ENCODE peak calls at places on chromosomes 13 and 19, in six cellular contexts. E, M, L, W, S and G are unnamed samples.

GRCh38 chr13:74288361-74288911 is 154.2 kb upstream of the KLF12 start:
- DNase-seq in E (no peak), M (peak; percentile 41), L (peak; percentile 13), W (peak; percentile 10), S (no peak), G (peak; percentile 16)

GRCh38 chr13:67042556-67042955 is 187.6 kb downstream of the PCDH9 start:
- DNase-seq in E (no peak), M (no peak), L (no peak), W (no peak), S (no peak), G (no peak)

GRCh38 chr19:4454952-4455738 is 2.4 kb downstream of the UBXN6 start:
- DNase-seq in E (no peak), M (no peak), L (no peak), W (no peak), S (peak; percentile 37), G (no peak)

GRCh38 chr13:73809561-73809960 is 324.6 kb downstream of the KLF12 start:
- DNase-seq in E (peak; percentile 1), M (no peak), L (no peak), W (no peak), S (peak; percentile 59), G (peak; percentile 64)

GRCh38 chr13:20566917-20567755 is at the start of gene IFT88:
- DNase-seq in E (peak; percentile 86), M (peak; percentile 92), L (peak; percentile 95), W (peak; percentile 97), S (peak; percentile 91), G (peak; percentile 90)

GRCh38 chr19:36849701-36850645 is 703 bp upstream of the ZNF345 start:
- DNase-seq in E (peak; percentile 65), M (peak; percentile 92), L (peak; percentile 96), W (peak; percentile 87), S (peak; percentile 96), G (peak; percentile 94)

GRCh38 chr19:44723952-44724319 is 24.6 kb upstream of the BCL3 start:
- DNase-seq in E (peak; percentile 96), M (peak; percentile 89), L (peak; percentile 85), W (peak; percentile 87), S (peak; percentile 82), G (peak; percentile 81)

GRCh38 chr13:104779311-104779710 is 1713.1 kb upstream of the SLC10A2 start:
- DNase-seq in E (no peak), M (peak; percentile 50), L (peak; percentile 21), W (no peak), S (peak; percentile 28), G (no peak)

GRCh38 chr19:4979211-4979807 is 10.4 kb downstream of the KDM4B start:
- DNase-seq in E (no peak), M (no peak), L (no peak), W (peak; percentile 20), S (no peak), G (no peak)

GRCh38 chr13:29901714-29902631 is 51.6 kb upstream of the UBL3 start:
- DNase-seq in E (peak; percentile 41), M (no peak), L (no peak), W (no peak), S (peak; percentile 94), G (peak; percentile 56)

GRCh38 chr19:10353793-10354391 is 14.5 kb upstream of the ICAM3 start:
- DNase-seq in E (peak; percentile 56), M (peak; percentile 99), L (peak; percentile 95), W (peak; percentile 77), S (peak; percentile 42), G (peak; percentile 33)

GRCh38 chr19:53553865-53554791 is 16.2 kb downstream of the ZNF331 start:
- DNase-seq in E (peak; percentile 42), M (no peak), L (no peak), W (peak; percentile 89), S (no peak), G (peak; percentile 82)

GRCh38 chr19:53553159-53553558 is 15.2 kb downstream of the ZNF331 start:
- DNase-seq in E (no peak), M (no peak), L (no peak), W (no peak), S (no peak), G (no peak)

GRCh38 chr19:53555352-53555751 is 17.4 kb downstream of the ZNF331 start:
- DNase-seq in E (no peak), M (no peak), L (no peak), W (no peak), S (no peak), G (no peak)

GRCh38 chr19:53552001-53552721 is 14.2 kb downstream of the ZNF331 start:
- DNase-seq in E (no peak), M (no peak), L (no peak), W (no peak), S (no peak), G (no peak)

GRCh38 chr19:53554804-53555203 is 16.9 kb downstream of the ZNF331 start:
- DNase-seq in E (no peak), M (no peak), L (no peak), W (no peak), S (no peak), G (no peak)
- H3K4me2 ChIP-seq in E (no peak overlapping the region), M (no peak overlapping the region), L (no peak overlapping the region), W (peak overlapping the region; percentile 77), S (no peak overlapping the region), G (peak overlapping the region; percentile 35)

GRCh38 chr19:17716309-17716929 is 2.9 kb upstream of the MAP1S start:
- DNase-seq in E (no peak), M (no peak), L (no peak), W (no peak), S (no peak), G (no peak)
- H3K4me2 ChIP-seq in E (no peak overlapping the region), M (no peak overlapping the region), L (no peak overlapping the region), W (no peak overlapping the region), S (no peak overlapping the region), G (no peak overlapping the region)

GRCh38 chr19:47470447-47471195 is 1.1 kb downstream of the SLC8A2 start:
- DNase-seq in E (no peak), M (no peak), L (no peak), W (no peak), S (no peak), G (no peak)
- H3K4me2 ChIP-seq in E (peak overlapping the region; percentile 97), M (peak overlapping the region; percentile 82), L (peak overlapping the region; percentile 90), W (no peak overlapping the region), S (no peak overlapping the region), G (no peak overlapping the region)

DNA sequence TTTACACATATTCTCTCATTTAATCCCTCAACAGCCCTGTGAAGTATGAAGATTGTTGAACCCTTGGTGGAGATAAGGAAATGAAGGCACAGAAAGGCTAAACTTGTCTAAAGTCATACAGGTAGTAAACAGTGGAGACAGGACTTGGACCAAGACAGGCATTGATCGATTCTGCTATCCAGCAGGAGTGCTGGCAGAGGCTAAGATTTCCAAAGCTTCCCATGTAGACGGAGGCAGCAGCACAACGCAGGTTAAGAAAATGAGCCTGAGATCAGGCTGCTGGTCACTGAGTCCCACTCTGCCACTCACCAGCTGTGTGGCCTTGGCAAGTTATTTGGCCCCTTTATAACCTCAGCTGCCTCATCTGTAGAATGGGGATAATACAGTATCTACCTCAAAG is 85.4 kb upstream of the SLC15A1 start:
- DNase-seq in E (no peak), M (no peak), L (no peak), W (no peak), S (no peak), G (no peak)
- H3K4me2 ChIP-seq in E (no peak overlapping the region), M (no peak overlapping the region), L (no peak overlapping the region), W (no peak overlapping the region), S (no peak overlapping the region), G (no peak overlapping the region)

GRCh38 chr13:24180743-24181384 is 20.3 kb downstream of the SPATA13 start:
- DNase-seq in E (no peak), M (no peak), L (no peak), W (no peak), S (peak; percentile 67), G (no peak)
- H3K4me2 ChIP-seq in E (no peak overlapping the region), M (no peak overlapping the region), L (no peak overlapping the region), W (no peak overlapping the region), S (no peak overlapping the region), G (no peak overlapping the region)

DNA sequence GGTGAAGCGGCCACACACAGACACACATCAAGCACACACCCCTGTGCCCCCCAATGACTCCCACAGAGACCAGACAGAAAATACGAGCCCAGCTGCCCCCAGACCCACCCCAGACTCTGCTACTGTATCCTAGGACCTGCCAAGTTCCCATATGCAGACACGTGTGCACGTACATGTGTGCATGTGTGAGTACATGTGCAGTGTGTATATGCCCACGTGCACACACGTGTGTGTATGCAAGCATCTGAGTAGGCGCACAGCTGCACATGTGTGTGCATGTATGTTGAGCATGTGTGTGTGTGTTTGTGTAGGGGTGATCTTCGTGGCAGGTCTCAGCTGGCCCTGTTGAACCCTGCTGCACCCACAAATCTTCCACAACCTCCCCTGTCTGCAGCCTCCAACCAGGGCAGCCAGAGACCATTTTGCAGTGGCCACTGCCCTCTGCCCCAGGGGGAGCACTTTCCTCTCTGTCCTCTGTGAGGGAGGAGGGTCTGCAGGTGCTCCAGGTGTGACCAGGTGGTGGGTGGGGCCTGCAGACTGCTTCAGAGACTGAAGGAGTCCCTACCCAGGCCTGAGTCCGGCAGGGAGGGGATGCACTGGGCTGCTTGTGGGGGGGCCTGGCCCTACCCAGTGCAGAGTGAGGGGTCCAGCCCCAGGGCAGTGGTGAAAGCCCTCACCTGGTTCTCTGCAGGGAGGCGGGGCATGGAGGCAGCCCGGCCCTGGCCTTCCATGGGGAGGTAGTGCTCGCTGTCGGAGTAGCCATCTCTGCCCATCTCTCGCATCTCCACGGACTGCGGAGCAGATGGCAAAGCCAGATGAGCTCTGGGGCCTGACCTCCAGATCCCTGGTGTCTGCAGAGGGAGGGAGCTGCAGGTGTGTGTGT is 61.5 kb downstream of the IER2 start:
- DNase-seq in E (no peak), M (no peak), L (no peak), W (no peak), S (no peak), G (no peak)
- H3K4me2 ChIP-seq in E (no peak overlapping the region), M (no peak overlapping the region), L (no peak overlapping the region), W (no peak overlapping the region), S (no peak overlapping the region), G (no peak overlapping the region)

GRCh38 chr19:16540948-16541347 is 1.3 kb downstream of the CHERP start:
- DNase-seq in E (no peak), M (no peak), L (no peak), W (no peak), S (no peak), G (no peak)

GRCh38 chr19:16542894-16543498 is 759 bp upstream of the CHERP start:
- DNase-seq in E (no peak), M (no peak), L (peak; percentile 13), W (no peak), S (peak; percentile 29), G (no peak)

GRCh38 chr19:16542045-16542893 is at the start of gene CHERP:
- DNase-seq in E (peak; percentile 90), M (peak; percentile 92), L (peak; percentile 98), W (peak; percentile 97), S (peak; percentile 94), G (peak; percentile 93)

GRCh38 chr19:16541526-16542044 is 652 bp downstream of the CHERP start:
- DNase-seq in E (no peak), M (no peak), L (peak; percentile 51), W (peak; percentile 46), S (no peak), G (peak; percentile 60)

GRCh38 chr19:16544468-16545231 is 2.4 kb upstream of the CHERP start:
- DNase-seq in E (no peak), M (no peak), L (no peak), W (no peak), S (no peak), G (no peak)
- H3K4me2 ChIP-seq in E (no peak overlapping the region), M (no peak overlapping the region), L (no peak overlapping the region), W (no peak overlapping the region), S (no peak overlapping the region), G (no peak overlapping the region)

GRCh38 chr13:100658363-100658762 is 16.2 kb downstream of the TMTC4 start:
- DNase-seq in E (no peak), M (no peak), L (no peak), W (no peak), S (no peak), G (no peak)
- H3K4me2 ChIP-seq in E (no peak overlapping the region), M (no peak overlapping the region), L (no peak overlapping the region), W (no peak overlapping the region), S (no peak overlapping the region), G (no peak overlapping the region)

GRCh38 chr13:96925869-96926628 is 68.2 kb downstream of the OXGR1 start:
- DNase-seq in E (peak; percentile 30), M (no peak), L (no peak), W (no peak), S (no peak), G (no peak)
- H3K4me2 ChIP-seq in E (no peak overlapping the region), M (no peak overlapping the region), L (no peak overlapping the region), W (no peak overlapping the region), S (no peak overlapping the region), G (no peak overlapping the region)